ENCODE peak calls at places on chromosomes 2 and 18, in four cellular contexts. U is smooth muscle cell of the brain vasculature, I is RWPE1, N is Calu3. H is an unnamed sample.

GRCh38 chr2:235005603-235006259 is 53.9 kb downstream of the SH3BP4 start:
- DNase-seq in I (no peak), N (no peak), U (no peak), H (peak; percentile 72)

GRCh38 chr2:31233216-31233615 is 736 bp upstream of the EHD3 start:
- DNase-seq in N (no peak), I (no peak), U (no peak), H (no peak)

GRCh38 chr2:130949954-130950353 is 113.2 kb downstream of the ARHGEF4 start:
- DNase-seq in N (no peak), I (peak; percentile 20), U (no peak), H (no peak)

GRCh38 chr2:85741211-85741610 is 12.6 kb upstream of the ATOH8 start:
- DNase-seq in U (no peak), N (no peak), I (no peak), H (no peak)

GRCh38 chr2:223121317-223121716 is 69.3 kb downstream of the KCNE4 start:
- DNase-seq in I (no peak), U (no peak), N (no peak), H (peak; percentile 53)

GRCh38 chr2:68371581-68371980 is 6.5 kb downstream of the PLEK start:
- DNase-seq in N (no peak), U (no peak), I (no peak), H (no peak)

GRCh38 chr18:48963555-48964480 is 13.1 kb upstream of the SMAD7 start:
- DNase-seq in N (no peak), U (no peak), I (no peak), H (no peak)

GRCh38 chr2:149561309-149561926 is 26.2 kb downstream of the MMADHC start:
- DNase-seq in I (no peak), N (peak; percentile 39), U (no peak), H (peak; percentile 55)

GRCh38 chr2:54423213-54423612 is 32.9 kb upstream of the SPTBN1 start:
- DNase-seq in U (no peak), N (no peak), I (no peak), H (peak; percentile 82)